ENCODE peak calls at places on chromosomes 5 and 9, in four cellular contexts. P is HepG2, T is GM12878, E is A549. N is an unnamed sample.

GRCh38 chr9:89621031-89621430 is 16.2 kb downstream of the GADD45G start:
- DNase-seq in P (no peak), T (no peak), E (no peak), N (no peak)

GRCh38 chr5:36156124-36156601 is 4.3 kb downstream of the SKP2 start:
- DNase-seq in P (no peak), T (no peak), E (no peak), N (no peak)

GRCh38 chr9:97567182-97567893 is 65.8 kb downstream of the TSTD2 start:
- DNase-seq in P (no peak), T (no peak), E (no peak), N (no peak)

GRCh38 chr9:134604834-134605233 is 36.8 kb upstream of the COL5A1 start:
- DNase-seq in P (no peak), T (no peak), E (no peak), N (no peak)

GRCh38 chr5:65913519-65913918 is 12.9 kb upstream of the ERBIN start:
- DNase-seq in P (peak; percentile 63), T (no peak), E (no peak), N (no peak)

GRCh38 chr5:138574744-138575193 is 432 bp downstream of the HSPA9 start:
- DNase-seq in P (no peak), T (no peak), E (peak; percentile 40), N (no peak)

GRCh38 chr5:66012271-66012670 is 85.9 kb downstream of the ERBIN start:
- DNase-seq in P (no peak), T (peak; percentile 17), E (no peak), N (no peak)

GRCh38 chr5:150022163-150022540 is 21.6 kb downstream of the HMGXB3 start:
- DNase-seq in P (no peak), T (no peak), E (no peak), N (no peak)

GRCh38 chr9:93064392-93065124 is 6.1 kb downstream of the SUSD3 start:
- DNase-seq in P (no peak), T (peak; percentile 94), E (no peak), N (peak; percentile 96)

GRCh38 chr9:125585503-125586172 is 121.4 kb downstream of the MAPKAP1 start:
- DNase-seq in P (peak; percentile 22), T (no peak), E (no peak), N (no peak)

GRCh38 chr9:78030553-78031270 is 899 bp downstream of the GNAQ start:
- DNase-seq in P (no peak), T (no peak), E (no peak), N (peak; percentile 71)

GRCh38 chr5:168311061-168311566 is 19.7 kb downstream of the WWC1 start:
- DNase-seq in P (no peak), T (no peak), E (no peak), N (no peak)

GRCh38 chr9:4086119-4087088 is 213.5 kb downstream of the GLIS3 start:
- DNase-seq in P (peak; percentile 8), T (no peak), E (peak; percentile 15), N (no peak)

GRCh38 chr9:83992407-83992806 is 11.8 kb downstream of the RMI1 start:
- DNase-seq in P (peak; percentile 84), T (no peak), E (no peak), N (no peak)

GRCh38 chr9:92963831-92964606 is 16.7 kb downstream of the FGD3 start:
- DNase-seq in P (peak; percentile 39), T (peak; percentile 80), E (no peak), N (peak; percentile 76)

GRCh38 chr5:73392775-73393174 is 55.8 kb downstream of the FOXD1 start:
- DNase-seq in P (peak; percentile 42), T (no peak), E (no peak), N (no peak)

GRCh38 chr9:98760231-98760630 is 36.1 kb downstream of the ANKS6 start:
- DNase-seq in P (no peak), T (no peak), E (no peak), N (no peak)

GRCh38 chr9:126860077-126860756 is at the start of gene ZBTB34:
- DNase-seq in P (peak; percentile 35), T (no peak), E (peak; percentile 31), N (peak; percentile 73)

GRCh38 chr9:79611091-79611614 is 39.4 kb downstream of the TLE4 start:
- DNase-seq in P (no peak), T (no peak), E (no peak), N (no peak)

GRCh38 chr9:27248702-27249101 is 48.2 kb downstream of the EQTN start:
- DNase-seq in P (no peak), T (no peak), E (no peak), N (no peak)

GRCh38 chr5:95916687-95917085 is 45.0 kb downstream of the ELL2 start:
- DNase-seq in P (peak; percentile 27), T (no peak), E (no peak), N (no peak)

GRCh38 chr5:106154280-106154716 is 1516.4 kb downstream of the EFNA5 start:
- DNase-seq in P (no peak), T (no peak), E (no peak), N (no peak)

GRCh38 chr5:157271740-157272271 is 5.9 kb downstream of the CYFIP2 start:
- DNase-seq in P (no peak), T (peak; percentile 93), E (no peak), N (peak; percentile 97)

GRCh38 chr5:125154321-125154811 is 407.9 kb upstream of the ZNF608 start:
- DNase-seq in P (no peak), T (no peak), E (no peak), N (no peak)

GRCh38 chr9:38707885-38708640 is 11.9 kb downstream of the FAM240B start:
- DNase-seq in P (no peak), T (no peak), E (no peak), N (no peak)

GRCh38 chr9:92600742-92601261 is 65.0 kb upstream of the ECM2 start:
- DNase-seq in P (no peak), T (no peak), E (no peak), N (no peak)

GRCh38 chr5:169299651-169300467 is 1.1 kb downstream of the SLIT3 start:
- DNase-seq in P (no peak), T (no peak), E (peak; percentile 32), N (no peak)

GRCh38 chr9:126389958-126390357 is 63.3 kb downstream of the MVB12B start:
- DNase-seq in P (no peak), T (no peak), E (no peak), N (no peak)

GRCh38 chr9:113026200-113026599 is 14.2 kb upstream of the ZNF883 start:
- DNase-seq in P (no peak), T (no peak), E (no peak), N (no peak)
- H3K9me3 ChIP-seq in P (peaks cover 57% of the 10 kb centered on the region), T (no peaks in the 10 kb centered on the region), E (peaks cover 36% of the 10 kb centered on the region), N (no peaks in the 10 kb centered on the region)

GRCh38 chr9:109382585-109382984 is 61.7 kb upstream of the EPB41L4B start:
- DNase-seq in P (no peak), T (no peak), E (no peak), N (no peak)

GRCh38 chr9:109382182-109382581 is 61.3 kb upstream of the EPB41L4B start:
- DNase-seq in P (no peak), T (no peak), E (no peak), N (no peak)

GRCh38 chr9:109383356-109383755 is 62.5 kb upstream of the EPB41L4B start:
- DNase-seq in P (no peak), T (no peak), E (no peak), N (no peak)

GRCh38 chr9:109385499-109385898 is 64.6 kb upstream of the EPB41L4B start:
- DNase-seq in P (no peak), T (no peak), E (no peak), N (no peak)

DNA sequence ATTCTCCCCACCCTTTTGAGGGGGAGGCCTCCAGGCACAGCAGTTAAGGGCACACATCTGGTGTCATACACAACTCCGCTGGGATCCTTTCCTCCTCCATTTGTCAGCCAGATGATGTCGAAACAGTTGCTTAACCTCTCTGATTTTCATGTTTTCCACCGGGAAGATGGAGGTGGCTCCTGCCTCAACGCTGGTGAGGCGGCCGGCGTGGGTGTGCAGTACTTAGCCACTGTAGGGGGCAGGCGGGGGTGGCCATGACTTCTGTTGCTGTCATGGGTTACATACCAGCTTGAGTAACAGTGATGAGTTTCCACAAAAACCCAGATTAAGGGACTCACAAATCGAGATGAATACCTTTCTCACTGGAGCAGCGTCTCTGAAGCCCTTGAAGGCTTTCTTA is 63.1 kb upstream of the EPB41L4B start:
- DNase-seq in P (no peak), T (no peak), E (no peak), N (no peak)
- H3K27ac ChIP-seq in P (no peak overlapping the region), T (no peak overlapping the region), E (no peak overlapping the region), N (no peak overlapping the region)

GRCh38 chr5:179478624-179479023 is 71.7 kb upstream of the RUFY1 start:
- DNase-seq in P (no peak), T (no peak), E (no peak), N (no peak)

GRCh38 chr5:179470191-179470590 is 80.2 kb upstream of the RUFY1 start:
- DNase-seq in P (no peak), T (no peak), E (no peak), N (no peak)

GRCh38 chr5:179472641-179473040 is 77.7 kb upstream of the RUFY1 start:
- DNase-seq in P (no peak), T (no peak), E (no peak), N (no peak)

GRCh38 chr5:179475211-179475840 is 75.0 kb upstream of the RUFY1 start:
- DNase-seq in P (no peak), T (no peak), E (no peak), N (no peak)

DNA sequence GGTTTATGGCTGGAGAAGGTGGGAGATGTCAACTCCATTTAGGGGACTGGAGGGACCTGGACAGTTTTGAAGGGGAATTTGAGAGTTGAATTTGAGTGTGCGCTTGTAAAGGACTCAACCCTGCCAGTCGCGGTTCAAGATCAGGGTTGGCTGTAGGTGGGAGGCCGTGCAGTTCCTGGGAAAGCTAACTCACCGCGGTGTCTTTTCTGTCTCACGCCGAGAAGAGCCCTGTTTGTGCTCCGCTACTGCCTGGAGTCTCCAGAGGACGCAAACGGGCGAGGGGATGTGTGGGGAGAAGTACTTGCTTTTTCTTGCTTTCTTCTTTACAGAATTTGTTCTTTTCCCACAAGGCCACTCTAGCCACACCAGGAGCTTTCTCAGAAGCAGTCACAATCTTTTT is 74.4 kb upstream of the RUFY1 start:
- DNase-seq in P (no peak), T (no peak), E (no peak), N (no peak)
- H3K9me3 ChIP-seq in P (no peaks in the 10 kb centered on the region), T (no peaks in the 10 kb centered on the region), E (peaks cover 10% of the 10 kb centered on the region), N (no peaks in the 10 kb centered on the region)

GRCh38 chr9:130936285-130937117 is 2.5 kb downstream of the FIBCD1 start:
- DNase-seq in P (peak; percentile 28), T (no peak), E (peak; percentile 58), N (no peak)
- H3K27ac ChIP-seq in P (no peak overlapping the region), T (no peak overlapping the region), E (peak overlapping the region; percentile 90), N (no peak overlapping the region)